ENCODE peak calls at places on chromosomes 7 and 10, in ten cellular contexts. R, U, E, S, X, K, W, A, B and H are unnamed samples.

GRCh38 chr7:55052081-55052480 is 33.3 kb downstream of the EGFR start:
- DNase-seq in R (no peak), U (no peak), E (no peak), S (no peak), X (no peak), K (peak), W (no peak), A (no peak), B (peak), H (no peak)

GRCh38 chr7:139876622-139877283 is 47.7 kb downstream of the TBXAS1 start:
- DNase-seq in R (no peak), U (no peak), E (no peak), S (no peak), X (no peak), K (no peak), W (no peak), A (no peak), B (no peak), H (no peak)

GRCh38 chr7:13179011-13179574 is 491.7 kb downstream of the ARL4A start:
- DNase-seq in R (no peak), U (no peak), E (no peak), S (no peak), X (no peak), K (no peak), W (no peak), A (no peak), B (peak), H (no peak)

GRCh38 chr10:114653926-114654325 is 4.1 kb downstream of the ABLIM1 start:
- DNase-seq in R (no peak), U (no peak), E (no peak), S (no peak), X (no peak), K (no peak), W (no peak), A (no peak), B (no peak), H (no peak)

GRCh38 chr10:72688208-72688651 is 3.7 kb upstream of the MCU start:
- DNase-seq in R (no peak), U (no peak), E (no peak), S (peak), X (no peak), K (peak), W (no peak), A (no peak), B (peak), H (no peak)

GRCh38 chr7:157404845-157405481 is 68.2 kb downstream of the DNAJB6 start:
- DNase-seq in R (no peak), U (no peak), E (no peak), S (peak), X (no peak), K (peak), W (no peak), A (no peak), B (peak), H (no peak)

GRCh38 chr7:24778543-24779282 is 21.4 kb upstream of the GSDME start:
- DNase-seq in R (no peak), U (peak), E (no peak), S (no peak), X (no peak), K (no peak), W (no peak), A (no peak), B (no peak), H (no peak)

GRCh38 chr7:71616217-71616616 is 484.3 kb downstream of the GALNT17 start:
- DNase-seq in R (no peak), U (no peak), E (no peak), S (no peak), X (no peak), K (no peak), W (no peak), A (no peak), B (no peak), H (no peak)

GRCh38 chr7:55546826-55547225 is 25.5 kb downstream of the VOPP1 start:
- DNase-seq in R (no peak), U (peak), E (peak), S (peak), X (no peak), K (peak), W (no peak), A (no peak), B (peak), H (no peak)

GRCh38 chr10:127919418-127920191 is 12.7 kb downstream of the PTPRE start:
- DNase-seq in R (no peak), U (no peak), E (no peak), S (no peak), X (no peak), K (no peak), W (no peak), A (no peak), B (peak), H (no peak)

GRCh38 chr7:85890244-85890811 is 703.5 kb upstream of the SEMA3D start:
- DNase-seq in R (no peak), U (no peak), E (no peak), S (peak), X (no peak), K (peak), W (no peak), A (no peak), B (peak), H (no peak)

GRCh38 chr7:30140456-30140855 is 5.7 kb downstream of the MTURN start:
- DNase-seq in R (no peak), U (no peak), E (no peak), S (no peak), X (no peak), K (no peak), W (no peak), A (no peak), B (no peak), H (no peak)

GRCh38 chr10:132297521-132297920 is 10.2 kb downstream of the STK32C start:
- DNase-seq in R (no peak), U (no peak), E (no peak), S (no peak), X (no peak), K (no peak), W (no peak), A (no peak), B (no peak), H (no peak)

GRCh38 chr10:129465796-129466702 is 992 bp upstream of the MGMT start:
- DNase-seq in R (no peak), U (no peak), E (no peak), S (no peak), X (no peak), K (no peak), W (no peak), A (no peak), B (no peak), H (no peak)

GRCh38 chr10:122062831-122063674 is 74.1 kb downstream of the TACC2 start:
- DNase-seq in R (no peak), U (peak), E (peak), S (peak), X (no peak), K (peak), W (peak), A (no peak), B (peak), H (peak)

GRCh38 chr10:44386546-44387052 is 1.7 kb upstream of the CXCL12 start:
- DNase-seq in R (peak), U (no peak), E (peak), S (peak), X (peak), K (peak), W (peak), A (peak), B (no peak), H (peak)

GRCh38 chr7:98233241-98234070 is 18.6 kb downstream of the TECPR1 start:
- DNase-seq in R (no peak), U (no peak), E (no peak), S (no peak), X (no peak), K (no peak), W (no peak), A (no peak), B (no peak), H (no peak)

GRCh38 chr7:106536079-106536478 is 124.9 kb downstream of the CCDC71L start:
- DNase-seq in R (no peak), U (no peak), E (no peak), S (no peak), X (no peak), K (no peak), W (no peak), A (no peak), B (no peak), H (no peak)

GRCh38 chr7:156735861-156736260 is 95.3 kb downstream of the RNF32 start:
- DNase-seq in R (no peak), U (no peak), E (no peak), S (no peak), X (no peak), K (no peak), W (no peak), A (no peak), B (no peak), H (no peak)

GRCh38 chr7:132577206-132578049 is 1.2 kb upstream of the PLXNA4 start:
- DNase-seq in R (peak), U (no peak), E (peak), S (peak), X (peak), K (peak), W (peak), A (no peak), B (no peak), H (peak)

GRCh38 chr10:16816830-16817124 is 447 bp downstream of the RSU1 start:
- DNase-seq in R (no peak), U (no peak), E (no peak), S (no peak), X (no peak), K (no peak), W (no peak), A (no peak), B (no peak), H (no peak)

DNA sequence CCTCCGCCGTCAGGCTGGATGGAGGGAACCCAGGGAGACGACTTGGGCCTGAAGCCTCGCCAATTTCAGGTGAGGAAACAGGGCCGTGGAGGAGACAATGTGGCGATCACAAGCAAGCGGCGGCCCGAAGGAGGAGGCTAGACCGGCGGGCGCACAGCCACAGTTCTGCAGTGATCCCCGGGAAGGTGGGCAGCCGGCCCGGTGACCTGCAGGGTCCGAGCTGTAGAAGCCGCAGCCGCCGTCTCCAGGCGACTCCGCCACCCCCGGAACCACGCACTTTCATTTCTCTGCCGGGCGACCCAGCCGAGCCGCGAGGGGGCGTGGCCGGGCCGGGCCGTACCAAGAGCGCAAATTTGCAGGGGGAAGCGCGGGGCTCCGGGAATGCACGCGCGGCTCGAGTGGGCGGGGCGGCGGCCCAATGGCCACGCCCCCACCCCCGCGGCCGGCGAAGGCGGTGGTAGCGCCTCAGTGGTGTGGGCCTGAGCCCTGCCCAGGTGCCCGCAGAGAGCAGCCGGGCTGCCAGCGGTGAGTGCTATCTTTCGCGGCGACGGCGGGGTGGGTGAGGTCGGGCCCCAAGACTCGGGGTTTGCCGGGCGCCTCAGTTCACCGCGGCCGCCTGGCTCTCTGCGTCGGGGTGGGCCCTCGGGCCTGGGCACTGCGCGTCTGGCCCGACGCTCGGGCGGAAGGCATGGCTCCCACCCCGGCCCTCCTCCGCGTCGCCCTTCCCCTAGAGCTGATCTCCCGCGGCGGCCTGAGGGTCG is at the start of gene POR:
- DNase-seq in R (peak), U (peak), E (peak), S (peak), X (peak), K (peak), W (peak), A (peak), B (peak), H (peak)
- TF ChIP-seq CTCF in R (no peak), U (peak), E (no peak), S (no peak), X (no peak), K (no peak), W (no peak), A (no peak), B (no peak), H (no peak)

GRCh38 chr10:11344081-11344480 is 267.4 kb downstream of the USP6NL start:
- DNase-seq in R (no peak), U (no peak), E (no peak), S (no peak), X (no peak), K (no peak), W (no peak), A (no peak), B (no peak), H (no peak)

GRCh38 chr10:11341253-11341652 is 270.2 kb downstream of the USP6NL start:
- DNase-seq in R (no peak), U (no peak), E (no peak), S (peak), X (no peak), K (no peak), W (no peak), A (peak), B (no peak), H (no peak)

GRCh38 chr10:11344550-11344949 is 266.9 kb downstream of the USP6NL start:
- DNase-seq in R (no peak), U (no peak), E (no peak), S (no peak), X (no peak), K (no peak), W (no peak), A (peak), B (no peak), H (no peak)

GRCh38 chr10:11339660-11340059 is 271.8 kb downstream of the USP6NL start:
- DNase-seq in R (no peak), U (no peak), E (no peak), S (no peak), X (no peak), K (no peak), W (no peak), A (peak), B (no peak), H (no peak)

GRCh38 chr10:11345224-11346054 is 266.0 kb downstream of the USP6NL start:
- DNase-seq in R (no peak), U (peak), E (no peak), S (peak), X (no peak), K (no peak), W (peak), A (peak), B (peak), H (no peak)
- TF ChIP-seq CTCF in R (no peak), U (no peak), E (no peak), S (peak), X (no peak), K (no peak), W (no peak), A (no peak), B (peak), H (no peak)

DNA sequence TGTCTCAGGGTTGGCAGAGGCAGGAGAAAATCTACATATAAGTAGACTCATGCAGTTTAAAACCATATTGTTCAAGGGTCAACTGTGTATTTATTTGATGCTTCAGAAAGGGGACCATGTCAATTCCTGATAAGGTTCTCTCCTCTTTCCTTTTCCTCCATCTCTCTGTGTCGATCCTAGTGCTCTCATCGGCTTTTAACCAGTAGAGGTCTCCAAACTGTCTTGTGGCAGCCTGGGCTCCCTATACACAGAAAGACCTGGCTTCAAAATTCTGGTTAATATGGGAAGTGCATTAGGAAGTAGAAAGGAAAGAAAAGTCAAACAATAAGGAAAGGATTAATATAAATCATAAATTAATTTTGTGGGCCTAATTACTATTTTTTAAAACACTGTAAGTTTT is 304.4 kb upstream of the C7orf33 start:
- DNase-seq in R (peak), U (no peak), E (no peak), S (peak), X (no peak), K (peak), W (peak), A (no peak), B (peak), H (no peak)
- TF ChIP-seq CTCF in R (no peak), U (peak), E (no peak), S (peak), X (peak), K (peak), W (no peak), A (no peak), B (peak), H (peak)

DNA sequence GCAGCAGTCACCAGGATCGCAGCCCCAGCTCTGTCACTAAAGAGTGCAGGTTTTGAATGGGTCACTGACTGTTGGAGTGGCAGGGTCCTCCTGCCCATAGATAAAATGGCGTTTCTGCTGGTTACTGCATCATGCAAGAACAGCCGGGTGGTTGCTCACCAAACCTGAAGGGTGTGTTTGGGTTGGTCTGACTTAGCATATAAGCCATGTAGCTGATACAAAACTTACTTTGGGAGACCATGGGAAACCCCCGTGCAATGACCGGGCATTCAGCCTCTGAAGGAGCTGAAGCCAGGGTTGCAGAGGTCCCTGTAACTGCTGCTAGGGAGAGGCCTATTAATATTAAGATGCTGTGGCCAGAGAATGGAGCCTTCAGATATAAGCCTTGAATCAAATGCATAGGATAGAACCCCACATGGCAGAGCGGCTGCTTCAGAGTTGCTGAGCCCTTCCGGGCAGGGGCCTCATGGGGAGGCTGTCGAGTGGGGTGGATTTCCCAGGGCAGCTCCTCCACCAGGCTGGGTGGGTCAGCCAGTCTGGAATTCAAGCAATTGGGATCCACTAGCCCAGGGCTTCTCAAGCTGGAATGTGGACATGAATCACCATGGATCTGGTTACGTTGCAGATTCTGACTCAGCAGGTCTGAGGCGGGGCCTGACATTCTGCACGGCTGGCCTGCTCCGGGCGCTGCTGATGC is 70.9 kb upstream of the CTBP2 start:
- DNase-seq in R (no peak), U (no peak), E (no peak), S (peak), X (no peak), K (peak), W (no peak), A (no peak), B (peak), H (peak)
- TF ChIP-seq CTCF in R (no peak), U (no peak), E (no peak), S (no peak), X (no peak), K (no peak), W (no peak), A (no peak), B (peak), H (no peak)

GRCh38 chr10:118546479-118546878 is 49.0 kb downstream of the PRLHR start:
- DNase-seq in R (no peak), U (no peak), E (no peak), S (no peak), X (no peak), K (no peak), W (no peak), A (no peak), B (no peak), H (no peak)

GRCh38 chr10:118542789-118543188 is 52.7 kb downstream of the PRLHR start:
- DNase-seq in R (no peak), U (no peak), E (no peak), S (no peak), X (no peak), K (no peak), W (no peak), A (no peak), B (no peak), H (no peak)

GRCh38 chr10:118545381-118545780 is 50.1 kb downstream of the PRLHR start:
- DNase-seq in R (no peak), U (no peak), E (no peak), S (no peak), X (no peak), K (no peak), W (no peak), A (no peak), B (no peak), H (no peak)

GRCh38 chr10:118543714-118544400 is 51.6 kb downstream of the PRLHR start:
- DNase-seq in R (peak), U (peak), E (peak), S (peak), X (peak), K (peak), W (peak), A (no peak), B (peak), H (peak)

DNA sequence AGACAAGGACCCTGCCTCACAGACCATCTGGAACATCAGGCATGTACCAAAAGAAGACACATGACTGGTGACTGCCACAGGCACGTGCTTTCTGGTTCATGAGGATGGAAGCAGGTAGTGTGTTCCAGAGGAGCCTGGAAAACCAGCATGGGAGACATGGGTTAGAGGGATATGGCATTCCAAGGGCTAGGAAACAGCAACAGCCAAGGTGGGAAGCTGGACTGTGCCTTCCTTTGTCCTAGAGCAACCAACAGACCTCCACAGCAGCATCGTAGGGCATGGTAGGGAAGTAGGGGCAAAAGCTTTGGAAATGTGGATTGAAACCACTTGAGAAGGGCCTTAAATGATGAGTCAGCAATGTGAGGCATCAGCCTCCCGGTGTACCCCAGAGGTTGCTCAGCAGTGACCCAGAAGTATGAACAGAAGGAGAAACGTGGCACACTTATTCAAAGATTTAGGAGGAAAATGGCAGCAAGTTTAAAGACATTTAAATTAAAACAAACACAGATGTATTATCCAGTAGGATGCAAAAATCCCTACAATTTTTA is 51.0 kb downstream of the PRLHR start:
- DNase-seq in R (no peak), U (no peak), E (no peak), S (no peak), X (no peak), K (no peak), W (no peak), A (no peak), B (no peak), H (no peak)
- TF ChIP-seq CTCF in R (peak), U (no peak), E (no peak), S (no peak), X (peak), K (no peak), W (no peak), A (no peak), B (no peak), H (no peak)